ENCODE peak calls at places on chromosome 3, in five cellular contexts. X is A549, Z is GM12878, F is HepG2, M is K562. T is an unnamed sample.
A peak's percentile ranks its signal among the peaks of the same experiment; 100 is the strongest.

GRCh38 chr3:11826628-11827265 is 19.9 kb downstream of the TAMM41 start:
- DNase-seq in F (no peak), M (no peak), Z (no peak), X (no peak), T (no peak)

GRCh38 chr3:169071003-169071402 is 592.5 kb downstream of the MECOM start:
- DNase-seq in M (no peak), X (no peak), Z (no peak), F (no peak), T (no peak)

GRCh38 chr3:196537319-196537984 is 22.3 kb upstream of the SMCO1 start:
- DNase-seq in X (no peak), Z (no peak), F (no peak), M (peak; percentile 40), T (peak; percentile 68)

GRCh38 chr3:70863049-70863448 is 550.6 kb upstream of the MDFIC2 start:
- DNase-seq in F (no peak), Z (no peak), X (no peak), M (no peak), T (no peak)

GRCh38 chr3:37961622-37962455 is 28.7 kb upstream of the VILL start:
- DNase-seq in M (no peak), Z (no peak), F (no peak), X (no peak), T (no peak)

GRCh38 chr3:42473083-42473932 is 29.1 kb upstream of the VIPR1 start:
- DNase-seq in X (no peak), F (no peak), M (no peak), Z (no peak), T (no peak)

GRCh38 chr3:70853161-70853560 is 540.7 kb upstream of the MDFIC2 start:
- DNase-seq in M (no peak), X (no peak), F (no peak), Z (no peak), T (no peak)

GRCh38 chr3:10279384-10280176 is 13.2 kb downstream of the GHRL start:
- DNase-seq in F (no peak), Z (no peak), X (no peak), M (peak; percentile 42), T (no peak)

GRCh38 chr3:165624761-165625160 is 212.5 kb downstream of the BCHE start:
- DNase-seq in X (peak; percentile 14), F (no peak), M (no peak), Z (no peak), T (no peak)

GRCh38 chr3:114928989-114929620 is 218.0 kb downstream of the ZBTB20 start:
- DNase-seq in F (no peak), X (no peak), Z (no peak), M (no peak), T (no peak)

GRCh38 chr3:45105855-45106655 is 40.1 kb downstream of the CDCP1 start:
- DNase-seq in Z (no peak), F (no peak), M (peak; percentile 60), X (no peak), T (no peak)

GRCh38 chr3:170717410-170718402 is 131.8 kb upstream of the SLC7A14 start:
- DNase-seq in F (no peak), Z (no peak), M (peak; percentile 46), X (no peak), T (no peak)

GRCh38 chr3:196638922-196639516 is 475 bp upstream of the NRROS start:
- DNase-seq in F (no peak), Z (no peak), X (no peak), M (peak; percentile 35), T (no peak)

GRCh38 chr3:11250902-11251806 is 21.0 kb upstream of the ATG7 start:
- DNase-seq in X (no peak), F (no peak), Z (no peak), M (no peak), T (no peak)

GRCh38 chr3:55143928-55144671 is 216.2 kb upstream of the LRTM1 start:
- DNase-seq in Z (no peak), M (no peak), F (no peak), X (no peak), T (no peak)

GRCh38 chr3:112786002-112786590 is 60.6 kb downstream of the CD200R1L start:
- DNase-seq in M (peak; percentile 25), X (no peak), Z (no peak), F (no peak), T (no peak)

GRCh38 chr3:94173667-94174434 is 111.0 kb downstream of the NSUN3 start:
- DNase-seq in Z (no peak), M (no peak), F (no peak), X (no peak), T (no peak)

DNA sequence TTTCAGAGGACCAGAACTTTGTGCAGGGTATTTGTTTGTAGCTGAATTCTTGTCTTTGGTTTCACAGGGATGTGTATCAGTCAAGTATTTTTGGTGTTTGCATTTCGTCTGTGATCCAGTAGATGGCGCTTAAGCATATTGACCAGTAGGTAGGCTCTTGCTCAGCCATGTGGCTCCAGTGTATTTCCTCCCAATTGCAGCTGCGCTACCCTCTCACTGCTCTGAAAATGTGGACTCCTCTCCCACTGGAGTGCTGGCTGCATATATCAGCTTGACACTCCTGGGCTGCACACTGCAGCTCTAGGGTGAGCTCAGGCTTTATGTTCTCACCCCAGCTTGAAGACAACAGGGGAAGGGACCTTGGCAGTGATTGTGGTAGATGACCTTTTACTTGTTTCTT is 1264.3 kb upstream of the ALCAM start:
- DNase-seq in X (peak; percentile 51), F (peak; percentile 29), Z (peak; percentile 23), M (no peak), T (no peak)
- TF ChIP-seq ESRRA in X (no peak), F (no peak), Z (no peak), M (no peak), T (no peak)

GRCh38 chr3:109224333-109224732 is 87.8 kb downstream of the C3orf85 start:
- DNase-seq in Z (no peak), X (peak; percentile 46), F (peak; percentile 12), M (peak; percentile 3), T (peak; percentile 77)
- TF ChIP-seq ESRRA in Z (no peak), X (no peak), F (no peak), M (no peak), T (no peak)

DNA sequence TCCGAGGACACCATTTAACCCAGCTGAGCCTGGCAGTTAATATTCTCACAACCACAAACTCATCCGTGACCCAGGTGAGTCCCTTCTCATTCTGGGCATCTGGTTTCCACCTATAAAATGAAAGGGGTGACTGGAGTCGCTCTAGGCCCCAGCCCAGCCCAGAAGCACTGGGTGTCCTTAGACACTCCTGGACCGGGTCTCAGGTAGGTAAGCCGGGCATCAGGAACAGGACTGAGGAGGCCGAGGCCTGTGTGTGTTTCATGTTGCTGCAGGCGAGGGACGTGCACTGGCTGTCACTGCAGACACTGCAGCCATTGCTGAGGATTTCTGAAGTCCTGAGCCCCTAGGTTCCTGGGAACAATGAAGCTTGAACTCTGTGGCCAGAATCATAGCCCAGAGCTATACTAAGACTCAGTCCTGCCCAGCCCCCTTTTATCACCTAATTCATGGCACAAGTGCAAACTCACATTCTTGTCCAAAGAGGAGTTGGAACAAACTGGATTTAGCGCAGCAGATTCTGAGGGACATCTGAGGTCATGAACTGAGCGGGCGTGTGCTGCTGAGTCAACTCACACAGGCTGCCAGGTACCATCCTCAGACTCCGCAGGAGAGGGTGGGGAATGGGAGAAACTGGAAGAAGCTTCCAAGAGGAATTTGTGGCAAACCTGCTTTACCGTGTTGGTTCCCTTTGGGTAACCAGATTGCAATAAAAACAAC is 184.9 kb downstream of the FAM43A start:
- DNase-seq in X (peak; percentile 48), F (no peak), Z (no peak), M (no peak), T (no peak)
- TF ChIP-seq ESRRA in X (no peak), F (no peak), Z (no peak), M (no peak), T (no peak)

GRCh38 chr3:53170325-53171108 is 9.5 kb downstream of the PRKCD start:
- DNase-seq in X (no peak), M (no peak), F (peak; percentile 51), Z (peak; percentile 66), T (no peak)
- TF ChIP-seq ESRRA in X (no peak), M (no peak), F (peak; percentile 77), Z (no peak), T (no peak)

GRCh38 chr3:99418709-99419108 is 219.7 kb upstream of the COL8A1 start:
- DNase-seq in F (no peak), M (no peak), X (no peak), Z (peak; percentile 79), T (no peak)

GRCh38 chr3:99409961-99410360 is 228.4 kb upstream of the COL8A1 start:
- DNase-seq in M (no peak), Z (no peak), X (no peak), F (no peak), T (no peak)

GRCh38 chr3:99410789-99411311 is 227.5 kb upstream of the COL8A1 start:
- DNase-seq in M (no peak), Z (peak; percentile 48), X (no peak), F (no peak), T (no peak)

GRCh38 chr3:99418209-99418635 is 220.2 kb upstream of the COL8A1 start:
- DNase-seq in F (no peak), M (no peak), Z (peak; percentile 52), X (no peak), T (no peak)

DNA sequence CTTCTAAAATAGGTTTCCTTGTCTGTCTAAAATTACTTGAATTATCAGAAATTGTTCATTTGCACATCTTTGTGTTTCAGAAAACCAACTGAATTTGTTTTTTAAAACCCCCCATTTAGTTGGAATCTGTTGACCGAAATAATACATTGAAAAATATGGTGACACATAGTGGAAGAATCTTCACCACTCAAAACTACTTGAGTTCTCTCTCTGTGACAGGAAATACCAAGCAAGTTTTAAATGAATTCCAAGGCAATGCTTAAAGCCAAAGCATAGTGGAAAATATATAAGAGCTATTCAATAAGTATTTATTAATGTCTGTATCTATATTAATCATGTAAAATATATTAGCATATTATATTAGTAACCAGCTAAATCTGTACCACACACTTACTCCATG is 224.9 kb upstream of the COL8A1 start:
- DNase-seq in X (no peak), Z (no peak), M (no peak), F (no peak), T (no peak)
- TF ChIP-seq ESRRA in X (no peak), Z (no peak), M (no peak), F (no peak), T (no peak)

GRCh38 chr3:29329986-29330514 is 49.2 kb downstream of the RBMS3 start:
- DNase-seq in X (peak; percentile 14), F (no peak), Z (no peak), M (no peak), T (no peak)
- TF ChIP-seq ESRRA in X (no peak), F (no peak), Z (no peak), M (no peak), T (no peak)

GRCh38 chr3:58989173-58989572 is 60.7 kb downstream of the CFAP20DC start:
- DNase-seq in F (no peak), M (no peak), Z (no peak), X (no peak), T (no peak)
- TF ChIP-seq ESRRA in F (no peak), M (no peak), Z (no peak), X (no peak), T (no peak)

T was measured in WTC11.